ENCODE peak calls at places on chromosomes 11 and 22, in eight cellular contexts. A, J, Z, F, V, Q, T and S are unnamed samples. For H3K9me3 and H3K4me1, the result is how much of the 10 kb centered on the place peaks cover.

GRCh38 chr11:17691550-17691949 is 27.8 kb upstream of the MYOD1 start:
- DNase-seq in A (no peak), J (no peak), Z (no peak), F (no peak), V (no peak), Q (no peak), T (no peak), S (no peak)

GRCh38 chr11:818396-819128 is at the start of gene PNPLA2:
- DNase-seq in A (peak), J (no peak), Z (no peak), F (no peak), V (no peak), Q (peak), T (no peak), S (no peak)

GRCh38 chr11:10991372-10991771 is 133.5 kb upstream of the ZBED5 start:
- DNase-seq in A (no peak), J (no peak), Z (no peak), F (no peak), V (no peak), Q (no peak), T (no peak), S (no peak)

GRCh38 chr11:35389897-35390462 is 29.4 kb downstream of the SLC1A2 start:
- DNase-seq in A (no peak), J (no peak), Z (no peak), F (no peak), V (no peak), Q (no peak), T (no peak), S (no peak)

GRCh38 chr22:42743501-42743991 is 22.9 kb upstream of the A4GALT start:
- DNase-seq in A (no peak), J (no peak), Z (peak), F (no peak), V (peak), Q (no peak), T (no peak), S (no peak)

GRCh38 chr22:27534720-27535125 is 266.8 kb downstream of the MN1 start:
- DNase-seq in A (peak), J (no peak), Z (no peak), F (peak), V (peak), Q (no peak), T (no peak), S (no peak)

GRCh38 chr22:19840955-19841640 is 13.6 kb downstream of the GNB1L start:
- DNase-seq in A (no peak), J (no peak), Z (no peak), F (no peak), V (no peak), Q (no peak), T (no peak), S (no peak)

GRCh38 chr22:46067159-46068111 is 82.9 kb upstream of the PPARA start:
- DNase-seq in A (no peak), J (no peak), Z (peak), F (no peak), V (no peak), Q (no peak), T (no peak), S (no peak)

GRCh38 chr22:48581206-48581766 is 1246.4 kb downstream of the BRD1 start:
- DNase-seq in A (no peak), J (no peak), Z (no peak), F (no peak), V (no peak), Q (no peak), T (no peak), S (no peak)
- H3K9me3 ChIP-seq in A (under half), J (under half), Z (under half), F (under half), V (under half), Q (under half), T (under half), S (half or more)

GRCh38 chr11:128719556-128719824 is 25.6 kb downstream of the FLI1 start:
- DNase-seq in A (no peak), J (no peak), Z (no peak), F (no peak), V (no peak), Q (no peak), T (no peak), S (no peak)
- H3K4me3 ChIP-seq in A (no peak), J (peak), Z (no peak), F (no peak), V (no peak), Q (no peak), T (no peak), S (no peak)

DNA sequence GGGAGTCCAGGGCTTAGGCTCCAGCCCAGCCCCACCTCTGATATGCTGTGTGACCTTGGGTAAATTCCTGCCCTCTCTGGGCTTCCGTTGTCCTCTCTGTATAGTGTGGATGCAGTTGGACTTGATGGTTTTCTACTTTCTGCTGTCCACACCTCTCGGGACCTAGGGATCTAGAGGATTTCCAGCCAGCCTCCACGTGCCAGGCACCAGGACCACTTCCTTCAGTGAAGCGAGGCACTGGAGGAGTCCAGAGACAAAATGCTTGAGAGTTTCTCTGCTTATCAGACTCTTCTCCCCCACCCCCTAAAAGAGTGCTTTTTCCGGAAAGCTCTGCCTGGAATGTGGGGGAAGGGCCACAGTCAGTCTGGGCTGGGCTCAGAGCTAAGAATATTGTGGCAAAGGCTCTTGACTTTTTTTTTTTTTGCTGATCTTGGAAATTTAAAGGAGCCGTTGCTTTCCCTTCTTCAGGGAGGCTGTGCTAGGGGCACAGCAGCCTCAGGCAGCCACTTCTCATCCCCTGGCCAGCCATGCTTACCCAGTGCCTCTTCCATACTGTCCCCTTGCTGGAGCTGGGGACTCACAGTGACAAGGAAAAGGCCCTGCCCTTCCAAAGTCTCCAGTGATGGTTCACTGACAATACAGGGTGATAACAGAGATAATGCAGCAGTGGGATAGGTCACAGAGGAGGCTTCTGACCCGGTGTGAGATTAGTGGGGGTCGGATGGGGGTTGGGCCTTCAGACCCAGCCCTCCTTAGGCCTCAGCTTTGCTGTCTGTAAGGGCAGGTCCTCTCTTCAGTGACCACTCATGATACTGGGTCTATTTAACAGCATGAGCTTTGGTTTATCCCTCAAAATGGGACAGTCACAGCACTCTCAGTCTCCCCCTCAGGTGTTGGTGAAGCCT is 2.9 kb upstream of the SERPINH1 start:
- DNase-seq in A (no peak), J (no peak), Z (no peak), F (peak), V (peak), Q (no peak), T (peak), S (no peak)
- H3K4me1 ChIP-seq in A (under half), J (under half), Z (under half), F (under half), V (under half), Q (under half), T (half or more), S (under half)

DNA sequence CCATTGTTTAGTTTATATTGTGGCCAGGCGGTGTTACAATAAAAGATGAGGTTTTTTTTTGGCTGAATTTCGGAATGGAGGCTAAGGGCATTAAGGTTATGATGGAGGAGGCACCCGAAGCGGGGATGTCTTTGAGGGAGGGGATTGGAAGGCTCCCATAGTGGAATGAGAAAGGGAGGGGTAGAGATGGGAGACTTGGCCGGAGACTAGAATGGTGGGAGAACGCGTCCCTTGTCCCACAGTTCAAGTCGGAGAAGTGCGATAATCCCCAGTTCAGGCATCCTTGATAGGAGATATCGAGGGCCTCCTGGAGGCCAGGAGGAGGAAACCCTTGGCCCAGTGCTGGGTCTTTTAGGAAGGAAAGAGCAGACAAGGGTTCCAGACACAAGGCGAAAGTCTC is 21.6 kb downstream of the ZNF195 start:
- DNase-seq in A (no peak), J (no peak), Z (no peak), F (no peak), V (no peak), Q (no peak), T (no peak), S (no peak)
- H3K9me3 ChIP-seq in A (half or more), J (half or more), Z (under half), F (half or more), V (half or more), Q (half or more), T (under half), S (under half)

GRCh38 chr11:131370090-131370751 is at the start of gene NTM:
- DNase-seq in A (no peak), J (no peak), Z (no peak), F (peak), V (no peak), Q (no peak), T (no peak), S (no peak)
- H3K4me3 ChIP-seq in A (no peak), J (no peak), Z (no peak), F (no peak), V (peak), Q (no peak), T (no peak), S (no peak)

GRCh38 chr22:25839755-25840154 is 97.8 kb downstream of the MYO18B start:
- DNase-seq in A (no peak), J (no peak), Z (no peak), F (no peak), V (no peak), Q (peak), T (no peak), S (no peak)

GRCh38 chr22:25837288-25837900 is 95.4 kb downstream of the MYO18B start:
- DNase-seq in A (no peak), J (no peak), Z (no peak), F (no peak), V (no peak), Q (peak), T (no peak), S (no peak)

GRCh38 chr22:25840162-25840561 is 98.2 kb downstream of the MYO18B start:
- DNase-seq in A (no peak), J (no peak), Z (no peak), F (no peak), V (no peak), Q (peak), T (no peak), S (no peak)

GRCh38 chr22:25840883-25841282 is 98.9 kb downstream of the MYO18B start:
- DNase-seq in A (no peak), J (no peak), Z (no peak), F (no peak), V (no peak), Q (peak), T (no peak), S (no peak)

GRCh38 chr22:25838960-25839741 is 97.2 kb downstream of the MYO18B start:
- DNase-seq in A (no peak), J (no peak), Z (no peak), F (no peak), V (no peak), Q (no peak), T (no peak), S (no peak)
- H3K4me1 ChIP-seq in A (under half), J (under half), Z (under half), F (under half), V (under half), Q (under half), T (under half), S (under half)

GRCh38 chr11:106475181-106475580 is 397.7 kb downstream of the AASDHPPT start:
- DNase-seq in A (no peak), J (no peak), Z (no peak), F (no peak), V (no peak), Q (no peak), T (no peak), S (no peak)
- H3K9me3 ChIP-seq in A (under half), J (under half), Z (under half), F (under half), V (under half), Q (under half), T (under half), S (under half)

DNA sequence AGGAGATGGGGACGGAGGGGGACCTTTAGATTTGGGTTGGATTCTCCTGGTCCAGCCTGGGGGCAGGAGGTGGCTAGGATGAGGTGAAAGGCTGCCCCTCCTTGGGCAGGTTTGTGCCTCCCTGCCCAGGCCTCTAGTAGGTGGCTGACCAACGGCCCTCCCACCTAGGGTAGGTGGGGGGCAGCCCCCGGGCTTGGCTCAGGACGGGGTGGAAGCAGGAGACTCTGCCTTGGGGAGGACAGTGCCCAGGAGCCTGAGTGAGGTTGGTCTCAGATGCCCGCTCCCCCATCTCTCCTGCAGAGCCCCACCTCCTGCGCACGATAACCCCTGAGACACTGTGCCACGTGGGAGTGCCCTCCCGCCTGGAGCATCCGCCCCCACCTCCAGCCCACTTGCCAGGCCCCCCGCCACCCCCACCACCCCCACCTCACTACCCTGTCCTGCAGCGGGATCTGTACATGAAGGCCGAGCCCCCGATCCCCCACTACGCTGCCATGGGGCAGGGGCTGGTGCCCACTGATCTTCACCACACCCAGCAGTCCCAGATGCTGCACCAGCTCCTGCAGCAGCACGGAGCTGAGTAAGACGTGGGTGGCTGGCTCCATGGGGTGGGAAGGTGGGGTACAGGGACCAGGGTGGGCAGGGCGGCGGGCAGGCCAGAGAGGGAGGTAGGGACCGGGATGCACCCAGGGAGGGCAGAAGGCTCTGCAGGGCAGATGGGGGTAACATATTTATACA is 17.7 kb downstream of the MYRF start:
- DNase-seq in A (no peak), J (no peak), Z (no peak), F (no peak), V (no peak), Q (no peak), T (no peak), S (no peak)
- H3K4me3 ChIP-seq in A (no peak), J (no peak), Z (no peak), F (no peak), V (no peak), Q (no peak), T (no peak), S (no peak)